ENCODE peak calls at places on chromosomes 3 and 15, in four cellular contexts. One of them, this sample, is unnamed.
A peak's percentile ranks its signal among the peaks of the same experiment; 100 is the strongest.

GRCh38 chr15:69648775-69649735 is 196.4 kb downstream of the RPLP1 start:
- DNase-seq in SK-N-SH: no peak
- DNase-seq in A549: no peak
- DNase-seq in HepG2: no peak
- DNase-seq in this sample: no peak

GRCh38 chr15:52417501-52417900 is 111.2 kb downstream of the MYO5A start:
- DNase-seq in SK-N-SH: no peak
- DNase-seq in A549: no peak
- DNase-seq in HepG2: no peak
- DNase-seq in this sample: no peak

GRCh38 chr3:184323696-184324095 is 9.3 kb downstream of the EIF4G1 start:
- DNase-seq in SK-N-SH: no peak
- DNase-seq in A549: no peak
- DNase-seq in HepG2: no peak
- DNase-seq in this sample: no peak

GRCh38 chr15:93173369-93173768 is 84.4 kb upstream of the RGMA start:
- DNase-seq in SK-N-SH: no peak
- DNase-seq in A549: peak; percentile 27
- DNase-seq in HepG2: no peak
- DNase-seq in this sample: no peak

GRCh38 chr15:31001702-31002101 is 10.3 kb upstream of the MTMR10 start:
- DNase-seq in SK-N-SH: no peak
- DNase-seq in A549: no peak
- DNase-seq in HepG2: no peak
- DNase-seq in this sample: no peak

GRCh38 chr3:33982269-33982798 is 183.9 kb downstream of the PDCD6IP start:
- DNase-seq in SK-N-SH: no peak
- DNase-seq in A549: no peak
- DNase-seq in HepG2: no peak
- DNase-seq in this sample: no peak

GRCh38 chr3:33496449-33496848 is 56.2 kb upstream of the UBP1 start:
- DNase-seq in SK-N-SH: no peak
- DNase-seq in A549: no peak
- DNase-seq in HepG2: no peak
- DNase-seq in this sample: no peak

GRCh38 chr3:100603449-100603848 is 6.0 kb upstream of the ADGRG7 start:
- DNase-seq in SK-N-SH: peak; percentile 40
- DNase-seq in A549: peak; percentile 59
- DNase-seq in HepG2: peak; percentile 38
- DNase-seq in this sample: peak; percentile 7

GRCh38 chr3:20574746-20575145 is 388.7 kb upstream of the SGO1 start:
- DNase-seq in SK-N-SH: no peak
- DNase-seq in A549: no peak
- DNase-seq in HepG2: no peak
- DNase-seq in this sample: no peak

GRCh38 chr3:88334187-88334868 is 184.6 kb downstream of the C3orf38 start:
- DNase-seq in SK-N-SH: no peak
- DNase-seq in A549: no peak
- DNase-seq in HepG2: no peak
- DNase-seq in this sample: no peak

GRCh38 chr3:119330181-119330580 is 36.0 kb downstream of the ARHGAP31 start:
- DNase-seq in SK-N-SH: no peak
- DNase-seq in A549: no peak
- DNase-seq in HepG2: no peak
- DNase-seq in this sample: no peak

GRCh38 chr3:162799910-162800309 is 1303.3 kb downstream of the OTOL1 start:
- DNase-seq in SK-N-SH: no peak
- DNase-seq in A549: no peak
- DNase-seq in HepG2: no peak
- DNase-seq in this sample: no peak

GRCh38 chr3:150376001-150376848 is 31.9 kb upstream of the TSC22D2 start:
- DNase-seq in SK-N-SH: no peak
- DNase-seq in A549: peak; percentile 16
- DNase-seq in HepG2: peak; percentile 14
- DNase-seq in this sample: peak; percentile 70

GRCh38 chr15:57927091-57927631 is 138.3 kb downstream of the ALDH1A2 start:
- DNase-seq in SK-N-SH: no peak
- DNase-seq in A549: no peak
- DNase-seq in HepG2: no peak
- DNase-seq in this sample: no peak

GRCh38 chr3:175215833-175216232 is 356.7 kb downstream of the NAALADL2 start:
- DNase-seq in SK-N-SH: no peak
- DNase-seq in A549: no peak
- DNase-seq in HepG2: no peak
- DNase-seq in this sample: no peak

GRCh38 chr3:187044871-187045552 is 94.3 kb downstream of the RPL39L start:
- DNase-seq in SK-N-SH: peak; percentile 16
- DNase-seq in A549: no peak
- DNase-seq in HepG2: no peak
- DNase-seq in this sample: no peak

GRCh38 chr3:78258798-78259197 is 1218.9 kb downstream of the ROBO2 start:
- DNase-seq in SK-N-SH: no peak
- DNase-seq in A549: no peak
- DNase-seq in HepG2: no peak
- DNase-seq in this sample: no peak

GRCh38 chr3:46868301-46868700 is 5.1 kb upstream of the MYL3 start:
- DNase-seq in SK-N-SH: peak; percentile 58
- DNase-seq in A549: no peak
- DNase-seq in HepG2: no peak
- DNase-seq in this sample: no peak

GRCh38 chr3:56094170-56094569 is 374.1 kb downstream of the ERC2 start:
- DNase-seq in SK-N-SH: no peak
- DNase-seq in A549: no peak
- DNase-seq in HepG2: no peak
- DNase-seq in this sample: no peak

DNA sequence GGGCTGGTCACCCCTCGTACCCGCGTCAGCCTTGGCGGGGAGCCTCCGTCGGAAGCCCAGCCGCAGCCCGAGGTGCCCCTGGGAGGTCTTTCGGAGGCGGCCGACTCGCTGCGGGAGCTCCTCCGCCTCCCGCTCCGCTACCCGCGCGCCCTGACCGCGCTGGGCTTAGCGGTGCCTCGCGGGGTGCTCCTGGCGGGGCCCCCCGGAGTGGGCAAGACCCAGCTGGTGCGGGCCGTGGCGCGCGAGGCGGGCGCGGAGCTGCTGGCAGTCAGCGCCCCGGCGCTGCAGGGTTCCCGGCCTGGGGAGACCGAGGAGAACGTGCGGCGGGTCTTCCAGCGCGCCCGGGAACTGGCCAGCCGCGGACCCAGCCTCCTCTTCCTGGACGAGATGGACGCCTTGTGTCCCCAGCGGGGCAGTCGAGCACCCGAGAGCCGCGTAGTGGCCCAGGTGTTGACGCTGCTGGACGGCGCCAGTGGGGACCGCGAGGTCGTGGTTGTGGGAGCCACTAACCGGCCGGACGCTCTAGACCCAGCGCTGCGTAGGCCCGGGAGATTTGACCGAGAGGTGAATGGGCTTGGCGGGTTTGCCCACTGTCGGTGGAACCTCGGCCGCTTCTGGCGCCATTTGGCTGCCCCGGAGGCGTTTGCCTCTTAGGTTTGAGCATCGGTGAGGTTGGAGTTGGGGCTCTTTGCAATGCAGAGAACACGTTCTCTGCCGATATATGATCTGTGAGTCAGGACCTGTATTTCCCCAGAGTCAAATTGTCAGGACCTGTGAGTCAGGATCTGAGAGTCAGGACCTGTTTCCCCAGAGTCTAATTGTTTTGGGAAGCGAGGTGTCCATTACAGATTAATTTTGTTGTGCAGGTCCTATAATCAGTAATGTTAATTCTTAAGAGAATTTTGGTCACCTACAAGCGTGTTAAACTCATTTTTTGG is 24.9 kb upstream of the GATM start:
- DNase-seq in SK-N-SH: peak; percentile 70
- DNase-seq in A549: peak; percentile 37
- DNase-seq in HepG2: no peak
- DNase-seq in this sample: peak; percentile 23
- TF ChIP-seq REST in SK-N-SH: no peak
- TF ChIP-seq REST in A549: no peak
- TF ChIP-seq REST in HepG2: no peak
- TF ChIP-seq REST in this sample: peak; percentile 26

DNA sequence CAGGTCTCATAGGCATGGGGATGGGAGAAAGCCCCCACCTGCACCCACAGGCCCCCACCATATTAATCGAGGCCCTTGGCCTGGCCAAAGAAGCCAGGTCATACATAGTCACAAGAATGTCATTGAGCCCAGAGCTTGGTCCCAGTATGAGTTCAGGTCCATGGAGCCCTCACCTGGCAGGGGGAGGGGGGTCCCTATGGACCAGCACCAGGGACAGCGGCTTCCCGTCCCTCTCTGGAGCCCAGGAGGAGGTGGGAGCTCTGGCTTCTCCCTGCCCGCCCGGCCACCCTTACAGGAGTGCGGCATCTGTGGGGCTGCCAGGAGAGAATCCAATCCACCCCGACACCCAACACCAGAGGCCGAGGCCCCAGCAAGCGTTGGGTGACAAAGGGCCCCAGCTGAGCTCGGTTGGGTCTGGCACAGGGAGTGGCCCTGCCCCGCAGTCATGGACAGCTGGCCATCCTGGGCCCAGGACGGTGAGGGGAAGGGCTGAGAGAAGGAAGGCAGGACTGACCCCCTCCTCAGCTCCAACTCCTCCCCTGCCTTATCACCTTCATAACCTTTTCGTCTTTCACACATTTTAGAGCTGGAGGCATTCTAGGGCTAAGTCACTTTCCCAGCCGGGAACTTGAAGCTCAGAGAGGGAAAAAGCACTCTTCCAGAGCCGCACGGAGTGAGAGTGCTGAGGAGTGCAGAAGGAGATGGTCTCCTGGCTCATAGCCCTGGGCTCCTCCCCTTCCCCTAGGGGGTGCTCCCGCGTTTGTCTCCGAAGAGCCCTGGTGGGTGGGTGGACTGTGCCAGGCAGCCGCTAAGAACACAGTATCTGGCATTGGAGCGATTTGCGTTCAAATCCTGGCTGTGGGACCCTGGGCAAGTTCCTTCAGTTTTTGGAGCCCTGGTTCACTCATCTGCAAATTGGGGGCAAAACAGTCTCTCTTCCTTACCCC is 54.6 kb downstream of the ATP2B2 start:
- DNase-seq in SK-N-SH: no peak
- DNase-seq in A549: no peak
- DNase-seq in HepG2: no peak
- DNase-seq in this sample: no peak
- TF ChIP-seq REST in SK-N-SH: peak; percentile 81
- TF ChIP-seq REST in A549: peak; percentile 71
- TF ChIP-seq REST in HepG2: peak; percentile 52
- TF ChIP-seq REST in this sample: peak; percentile 88

DNA sequence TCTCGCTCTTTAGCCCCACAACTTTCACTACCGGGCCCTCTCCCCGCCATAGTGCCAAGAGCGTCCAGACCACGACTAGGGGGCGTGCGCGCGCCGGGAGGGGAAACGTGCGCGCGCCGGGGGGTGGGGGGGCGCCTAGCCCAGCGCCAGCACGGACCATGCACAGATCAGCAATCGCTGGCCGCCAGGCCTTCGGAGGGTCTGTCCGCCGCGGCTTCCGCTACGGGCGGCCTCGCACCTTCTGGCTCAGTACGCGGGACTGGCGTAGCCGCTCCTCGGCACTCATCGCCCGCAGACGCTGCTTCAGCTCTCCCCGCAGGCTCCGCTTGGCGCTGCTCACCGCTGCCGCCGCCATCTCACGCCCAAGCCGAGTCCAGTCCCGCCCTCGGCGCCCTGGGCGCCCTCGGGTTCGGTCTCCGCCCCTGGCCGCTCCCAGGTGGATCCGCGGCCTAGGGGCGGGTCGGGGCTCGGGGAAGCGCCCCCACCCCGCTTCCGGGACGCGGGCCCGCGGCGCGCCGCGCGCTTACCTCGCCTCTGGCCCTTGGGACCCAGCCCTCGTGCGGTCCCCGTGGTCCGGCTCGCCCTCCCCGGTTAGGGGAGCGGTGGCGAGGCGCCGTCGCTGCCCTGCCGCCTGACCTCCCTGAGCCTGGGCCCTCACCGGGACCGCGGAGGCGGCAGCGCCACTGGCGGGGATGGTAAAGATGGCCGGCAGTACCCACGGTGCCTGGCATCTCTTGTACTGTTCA is at the start of gene MTHFS:
- DNase-seq in SK-N-SH: peak; percentile 88
- DNase-seq in A549: peak; percentile 92
- DNase-seq in HepG2: peak; percentile 66
- DNase-seq in this sample: peak; percentile 45
- TF ChIP-seq REST in SK-N-SH: no peak
- TF ChIP-seq REST in A549: no peak
- TF ChIP-seq REST in HepG2: no peak
- TF ChIP-seq REST in this sample: no peak

DNA sequence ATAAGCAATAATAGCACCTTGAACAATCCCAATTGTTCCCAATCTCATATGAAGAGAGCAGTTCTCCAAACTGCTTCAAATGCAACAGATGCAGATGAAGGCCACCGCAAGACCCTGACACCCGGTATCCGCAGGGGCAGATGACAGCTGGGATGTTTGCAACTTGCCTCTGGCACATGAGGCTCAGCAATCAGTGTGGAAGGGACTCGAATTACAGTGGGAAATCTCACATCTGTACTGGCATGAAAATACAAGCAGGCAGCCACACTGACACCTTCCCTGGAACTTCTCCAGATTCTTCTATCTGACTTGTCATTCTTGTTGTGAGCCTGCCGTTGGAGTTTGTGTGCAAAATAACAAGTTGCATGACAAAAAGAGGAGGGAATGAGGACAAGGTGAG is 68.8 kb downstream of the WDR76 start:
- DNase-seq in SK-N-SH: no peak
- DNase-seq in A549: no peak
- DNase-seq in HepG2: no peak
- DNase-seq in this sample: no peak
- TF ChIP-seq REST in SK-N-SH: no peak
- TF ChIP-seq REST in A549: no peak
- TF ChIP-seq REST in HepG2: no peak
- TF ChIP-seq REST in this sample: no peak

GRCh38 chr3:190281308-190282051 is 40.8 kb downstream of the CLDN1 start:
- DNase-seq in SK-N-SH: no peak
- DNase-seq in A549: no peak
- DNase-seq in HepG2: peak; percentile 76
- DNase-seq in this sample: peak; percentile 43
- TF ChIP-seq REST in SK-N-SH: no peak
- TF ChIP-seq REST in A549: no peak
- TF ChIP-seq REST in HepG2: no peak
- TF ChIP-seq REST in this sample: no peak

DNA sequence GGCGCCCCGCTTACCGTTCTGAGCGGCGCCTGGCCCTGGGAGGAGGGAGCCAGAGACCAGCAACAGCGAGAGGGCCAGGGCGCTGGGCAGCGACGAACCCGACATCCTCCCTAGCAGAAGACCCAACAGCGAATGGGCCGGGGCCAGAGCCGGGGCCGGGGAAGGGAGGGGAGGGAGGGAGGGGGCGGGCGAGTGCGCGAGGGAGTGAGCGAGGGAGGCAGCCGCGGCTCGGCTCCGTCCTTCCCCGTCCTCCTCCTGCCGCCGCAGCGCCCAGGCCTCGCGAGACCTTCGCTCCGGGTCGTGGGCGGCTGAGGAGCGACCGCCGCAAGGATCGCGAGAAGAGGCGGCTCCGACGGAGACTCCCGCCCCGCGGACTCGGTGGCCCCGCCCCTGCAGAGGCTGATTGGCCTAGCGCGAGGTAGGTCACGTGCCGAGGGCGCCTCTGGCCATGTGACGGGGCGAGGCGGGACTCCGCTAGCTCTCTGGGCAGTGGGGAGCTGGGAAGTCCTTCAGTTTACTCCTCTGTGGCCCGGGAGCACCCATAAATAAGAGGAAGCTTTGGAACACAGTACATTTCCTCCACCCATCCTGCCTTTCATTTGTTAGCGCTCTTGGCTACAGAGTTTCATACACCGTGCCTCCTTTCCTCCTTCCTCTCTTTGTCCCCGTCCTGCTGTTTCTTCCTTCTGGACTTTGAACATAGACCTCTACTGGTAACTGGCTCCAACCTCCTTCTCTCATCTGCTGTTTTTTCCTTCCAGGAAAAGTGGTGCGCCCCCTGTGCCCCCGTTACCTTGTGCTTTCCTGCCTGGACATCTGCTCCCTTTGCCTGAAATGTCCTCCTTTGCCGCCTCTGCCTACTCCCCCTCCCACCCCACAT is at the start of gene NPTN:
- DNase-seq in SK-N-SH: peak; percentile 97
- DNase-seq in A549: peak; percentile 98
- DNase-seq in HepG2: peak; percentile 92
- DNase-seq in this sample: peak; percentile 98
- TF ChIP-seq REST in SK-N-SH: no peak
- TF ChIP-seq REST in A549: peak; percentile 89
- TF ChIP-seq REST in HepG2: no peak
- TF ChIP-seq REST in this sample: no peak

This sample was measured in HL-60.